ENCODE peak calls at places on chromosomes 4 and X, in four cellular contexts. G is right atrium auricular region, N is testis, T is fibroblast of lung. Q is an unnamed sample.

GRCh38 chrX:44580466-44580865 is 37.8 kb upstream of the FUNDC1 start:
- DNase-seq in G (no peak), N (no peak), T (peak), Q (no peak)

GRCh38 chrX:153983321-153983729 is 10.8 kb downstream of the TMEM187 start:
- DNase-seq in G (no peak), N (no peak), T (no peak), Q (no peak)

GRCh38 chrX:37818031-37818430 is 29.3 kb downstream of the DYNLT3 start:
- DNase-seq in G (no peak), N (no peak), T (no peak), Q (no peak)

GRCh38 chr4:40931238-40931637 is 181.5 kb downstream of the NSUN7 start:
- DNase-seq in G (no peak), N (no peak), T (no peak), Q (no peak)

GRCh38 chr4:127131527-127131926 is 501.2 kb upstream of the INTU start:
- DNase-seq in G (no peak), N (no peak), T (no peak), Q (no peak)

GRCh38 chr4:78079701-78080430 is 22.7 kb downstream of the FRAS1 start:
- DNase-seq in G (no peak), N (no peak), T (no peak), Q (no peak)

GRCh38 chr4:64780664-64781063 is 371.4 kb upstream of the TECRL start:
- DNase-seq in G (no peak), N (no peak), T (no peak), Q (no peak)

GRCh38 chr4:154528866-154529265 is 21.3 kb downstream of the PLRG1 start:
- DNase-seq in G (no peak), N (no peak), T (peak), Q (no peak)

GRCh38 chr4:152100378-152101201 is 339.8 kb upstream of the GATB start:
- DNase-seq in G (no peak), N (no peak), T (no peak), Q (no peak)

GRCh38 chr4:157185363-157185762 is 35.2 kb upstream of the GRIA2 start:
- DNase-seq in G (no peak), N (no peak), T (no peak), Q (no peak)

GRCh38 chrX:72366178-72366577 is 60.5 kb upstream of the CITED1 start:
- DNase-seq in G (no peak), N (peak), T (no peak), Q (no peak)

GRCh38 chr4:47106561-47106960 is 75.2 kb downstream of the GABRB1 start:
- DNase-seq in G (no peak), N (no peak), T (peak), Q (no peak)

GRCh38 chr4:14196141-14196540 is 568.6 kb upstream of the BOD1L1 start:
- DNase-seq in G (no peak), N (peak), T (peak), Q (peak)

GRCh38 chr4:140673729-140674128 is 82.5 kb downstream of the TBC1D9 start:
- DNase-seq in G (no peak), N (no peak), T (peak), Q (no peak)

GRCh38 chr4:7907142-7907541 is 32.5 kb downstream of the AFAP1 start:
- DNase-seq in G (no peak), N (no peak), T (no peak), Q (no peak)

GRCh38 chr4:7904108-7904516 is 35.5 kb downstream of the AFAP1 start:
- DNase-seq in G (no peak), N (no peak), T (peak), Q (no peak)

GRCh38 chr4:7904942-7905341 is 34.7 kb downstream of the AFAP1 start:
- DNase-seq in G (no peak), N (no peak), T (peak), Q (peak)

GRCh38 chr4:7905461-7905915 is 34.2 kb downstream of the AFAP1 start:
- DNase-seq in G (no peak), N (no peak), T (peak), Q (peak)

DNA sequence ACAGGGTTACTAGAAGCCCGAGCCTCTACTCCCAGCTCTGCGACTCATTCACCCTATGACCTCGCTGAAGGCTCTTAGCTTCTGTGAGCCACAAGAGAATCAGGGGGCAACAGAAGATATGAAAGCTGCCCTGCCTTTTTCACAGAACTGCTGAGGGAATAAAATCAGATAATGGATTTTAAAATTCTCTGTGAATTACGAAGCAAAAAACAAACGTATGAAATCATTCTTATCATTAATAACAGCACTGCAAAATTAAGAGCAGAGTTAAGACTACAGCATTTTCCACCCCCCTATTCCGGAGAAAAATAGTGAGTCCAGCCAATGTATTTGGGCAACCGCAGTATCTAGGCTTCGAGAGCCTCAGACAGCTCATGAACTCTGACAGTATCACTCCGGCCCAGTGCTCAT is 33.5 kb downstream of the AFAP1 start:
- DNase-seq in G (no peak), N (no peak), T (peak), Q (peak)
- H3K4me3 ChIP-seq in G (no peak), N (no peak), T (peak), Q (no peak)

GRCh38 chr4:36758779-36759178 is 477.4 kb downstream of the DTHD1 start:
- DNase-seq in G (no peak), N (no peak), T (no peak), Q (no peak)

GRCh38 chr4:36763814-36764213 is 480.7 kb upstream of the NWD2 start:
- DNase-seq in G (no peak), N (no peak), T (no peak), Q (no peak)

GRCh38 chr4:36758312-36758690 is 476.9 kb downstream of the DTHD1 start:
- DNase-seq in G (no peak), N (no peak), T (no peak), Q (no peak)

GRCh38 chr4:36757623-36758311 is 476.4 kb downstream of the DTHD1 start:
- DNase-seq in G (no peak), N (no peak), T (no peak), Q (no peak)

GRCh38 chr4:36761625-36762024 is 480.2 kb downstream of the DTHD1 start:
- DNase-seq in G (no peak), N (no peak), T (no peak), Q (no peak)
- H3K4me3 ChIP-seq in G (no peak), N (no peak), T (no peak), Q (no peak)

GRCh38 chr4:99894998-99895397 is 771 bp upstream of the LAMTOR3 start:
- DNase-seq in G (no peak), N (no peak), T (no peak), Q (no peak)
- H3K4me3 ChIP-seq in G (peak), N (peak), T (peak), Q (peak)

GRCh38 chrX:120020305-120020704 is 57.2 kb downstream of the RHOXF2B start:
- DNase-seq in G (no peak), N (no peak), T (no peak), Q (no peak)

GRCh38 chrX:120016068-120016441 is 61.4 kb downstream of the RHOXF2B start:
- DNase-seq in G (no peak), N (no peak), T (no peak), Q (no peak)

GRCh38 chrX:120014354-120015129 is 62.9 kb downstream of the RHOXF2B start:
- DNase-seq in G (no peak), N (no peak), T (no peak), Q (no peak)

GRCh38 chrX:120015145-120016067 is 62.1 kb downstream of the RHOXF2B start:
- DNase-seq in G (no peak), N (no peak), T (no peak), Q (no peak)
- H3K4me3 ChIP-seq in G (peak), N (no peak), T (no peak), Q (no peak)

DNA sequence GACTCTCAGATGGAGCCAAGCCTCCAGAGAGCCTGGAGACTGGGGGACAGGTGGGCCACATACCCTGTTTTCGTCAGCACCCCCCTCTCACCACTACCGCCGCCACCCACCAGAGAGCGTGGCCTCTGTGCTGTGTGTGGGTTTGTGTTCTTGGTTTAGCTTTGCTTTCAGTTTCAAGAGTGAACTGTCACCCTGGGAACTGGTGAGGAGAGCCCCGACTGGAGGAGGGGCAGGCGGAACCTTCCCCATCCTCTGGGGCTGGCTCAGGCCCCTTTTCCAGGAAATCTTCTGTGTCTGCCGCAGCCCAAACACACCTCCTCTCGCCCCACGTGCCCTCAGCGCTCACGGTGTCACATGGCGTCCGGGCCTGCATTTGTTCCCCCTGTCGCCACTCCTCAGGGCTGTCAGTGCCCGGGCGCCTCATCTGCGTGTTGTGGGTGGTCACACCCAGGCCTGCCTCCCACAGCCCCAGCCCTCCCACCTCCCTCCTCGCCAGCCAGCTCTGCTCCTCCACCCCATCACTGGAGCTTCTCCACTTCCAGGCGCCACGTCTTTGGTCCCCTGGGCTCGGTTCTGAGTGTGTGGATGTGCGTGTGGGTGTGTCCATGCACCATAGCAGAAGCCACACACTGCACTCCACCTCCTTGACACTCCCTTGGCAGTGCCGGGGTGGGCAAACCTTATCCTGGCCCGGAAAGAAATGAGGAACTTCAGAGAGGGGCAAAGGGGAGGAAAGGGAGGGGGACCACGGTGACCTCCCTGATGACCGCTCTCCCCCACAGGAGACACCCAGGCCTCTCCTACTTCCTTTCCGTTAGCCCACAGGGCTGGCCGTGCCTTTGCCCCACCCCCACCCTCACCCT is 27.8 kb downstream of the ELF4 start:
- DNase-seq in G (peak), N (peak), T (no peak), Q (peak)
- H3K4me3 ChIP-seq in G (peak), N (no peak), T (no peak), Q (peak)

GRCh38 chr4:136311774-136312173 is 1220.5 kb downstream of the PCDH18 start:
- DNase-seq in G (no peak), N (no peak), T (no peak), Q (no peak)
- H3K4me3 ChIP-seq in G (no peak), N (no peak), T (no peak), Q (no peak)

GRCh38 chr4:168817418-168817817 is 192.6 kb downstream of the CBR4 start:
- DNase-seq in G (no peak), N (no peak), T (no peak), Q (no peak)
- H3K4me3 ChIP-seq in G (peak), N (no peak), T (no peak), Q (no peak)

GRCh38 chr4:17814140-17814539 is 3.4 kb downstream of the NCAPG start:
- DNase-seq in G (no peak), N (no peak), T (peak), Q (no peak)
- H3K4me3 ChIP-seq in G (no peak), N (no peak), T (no peak), Q (no peak)

Q was measured in SJCRH30.